ENCODE peak calls at places on chromosome 20, in ten cellular contexts. One of them, this sample, is unnamed.

GRCh38 chr20:22425344-22426295 is 158.8 kb downstream of the FOXA2 start:
- DNase-seq in colonic mucosa: no peak
- DNase-seq in tibial artery: no peak
- DNase-seq in AG04449: no peak
- DNase-seq in AG09319: no peak
- DNase-seq in heart right ventricle: no peak
- DNase-seq in cardiac muscle cell: no peak
- DNase-seq in esophagus squamous epithelium: no peak
- DNase-seq in CD8-positive, alpha-beta T cell: no peak
- DNase-seq in OCI-LY7: no peak
- DNase-seq in this sample: no peak

GRCh38 chr20:8095648-8096572 is 36.2 kb upstream of the PLCB1 start:
- DNase-seq in colonic mucosa: no peak
- DNase-seq in tibial artery: no peak
- DNase-seq in AG04449: no peak
- DNase-seq in AG09319: no peak
- DNase-seq in heart right ventricle: no peak
- DNase-seq in cardiac muscle cell: no peak
- DNase-seq in esophagus squamous epithelium: no peak
- DNase-seq in CD8-positive, alpha-beta T cell: no peak
- DNase-seq in OCI-LY7: no peak
- DNase-seq in this sample: no peak

GRCh38 chr20:3751664-3752385 is 15.7 kb downstream of the ADISSP start:
- DNase-seq in colonic mucosa: peak
- DNase-seq in tibial artery: no peak
- DNase-seq in AG04449: no peak
- DNase-seq in AG09319: no peak
- DNase-seq in heart right ventricle: peak
- DNase-seq in cardiac muscle cell: peak
- DNase-seq in esophagus squamous epithelium: no peak
- DNase-seq in CD8-positive, alpha-beta T cell: peak
- DNase-seq in OCI-LY7: no peak
- DNase-seq in this sample: no peak

GRCh38 chr20:62415354-62416111 is 8.4 kb upstream of the CABLES2 start:
- DNase-seq in colonic mucosa: no peak
- DNase-seq in tibial artery: no peak
- DNase-seq in AG04449: no peak
- DNase-seq in AG09319: no peak
- DNase-seq in heart right ventricle: no peak
- DNase-seq in cardiac muscle cell: no peak
- DNase-seq in esophagus squamous epithelium: no peak
- DNase-seq in CD8-positive, alpha-beta T cell: no peak
- DNase-seq in OCI-LY7: no peak
- DNase-seq in this sample: no peak

GRCh38 chr20:10487354-10488115 is 52.4 kb downstream of the SLX4IP start:
- DNase-seq in colonic mucosa: no peak
- DNase-seq in tibial artery: no peak
- DNase-seq in AG04449: no peak
- DNase-seq in AG09319: no peak
- DNase-seq in heart right ventricle: no peak
- DNase-seq in cardiac muscle cell: no peak
- DNase-seq in esophagus squamous epithelium: no peak
- DNase-seq in CD8-positive, alpha-beta T cell: no peak
- DNase-seq in OCI-LY7: no peak
- DNase-seq in this sample: no peak

GRCh38 chr20:58938541-58938940 is 42.5 kb upstream of the NELFCD start:
- DNase-seq in colonic mucosa: no peak
- DNase-seq in tibial artery: no peak
- DNase-seq in AG04449: no peak
- DNase-seq in AG09319: no peak
- DNase-seq in heart right ventricle: no peak
- DNase-seq in cardiac muscle cell: no peak
- DNase-seq in esophagus squamous epithelium: no peak
- DNase-seq in CD8-positive, alpha-beta T cell: no peak
- DNase-seq in OCI-LY7: no peak
- DNase-seq in this sample: no peak

GRCh38 chr20:8777866-8778265 is 291.0 kb upstream of the PLCB4 start:
- DNase-seq in colonic mucosa: no peak
- DNase-seq in tibial artery: no peak
- DNase-seq in AG04449: no peak
- DNase-seq in AG09319: no peak
- DNase-seq in heart right ventricle: no peak
- DNase-seq in cardiac muscle cell: no peak
- DNase-seq in esophagus squamous epithelium: no peak
- DNase-seq in CD8-positive, alpha-beta T cell: no peak
- DNase-seq in OCI-LY7: no peak
- DNase-seq in this sample: no peak

GRCh38 chr20:10972219-10972860 is 298.5 kb upstream of the JAG1 start:
- DNase-seq in colonic mucosa: no peak
- DNase-seq in tibial artery: no peak
- DNase-seq in AG04449: no peak
- DNase-seq in AG09319: no peak
- DNase-seq in heart right ventricle: no peak
- DNase-seq in cardiac muscle cell: no peak
- DNase-seq in esophagus squamous epithelium: no peak
- DNase-seq in CD8-positive, alpha-beta T cell: no peak
- DNase-seq in OCI-LY7: no peak
- DNase-seq in this sample: no peak

GRCh38 chr20:54067606-54068174 is 2.7 kb downstream of the BCAS1 start:
- DNase-seq in colonic mucosa: peak
- DNase-seq in tibial artery: no peak
- DNase-seq in AG04449: no peak
- DNase-seq in AG09319: no peak
- DNase-seq in heart right ventricle: no peak
- DNase-seq in cardiac muscle cell: peak
- DNase-seq in esophagus squamous epithelium: no peak
- DNase-seq in CD8-positive, alpha-beta T cell: no peak
- DNase-seq in OCI-LY7: no peak
- DNase-seq in this sample: peak

GRCh38 chr20:45363611-45364492 is 896 bp downstream of the SYS1 start:
- DNase-seq in colonic mucosa: peak
- DNase-seq in tibial artery: no peak
- DNase-seq in AG04449: no peak
- DNase-seq in AG09319: no peak
- DNase-seq in heart right ventricle: no peak
- DNase-seq in cardiac muscle cell: no peak
- DNase-seq in esophagus squamous epithelium: no peak
- DNase-seq in CD8-positive, alpha-beta T cell: no peak
- DNase-seq in OCI-LY7: peak
- DNase-seq in this sample: no peak

GRCh38 chr20:50136822-50137599 is 16.5 kb downstream of the PEDS1 start:
- DNase-seq in colonic mucosa: no peak
- DNase-seq in tibial artery: no peak
- DNase-seq in AG04449: no peak
- DNase-seq in AG09319: no peak
- DNase-seq in heart right ventricle: no peak
- DNase-seq in cardiac muscle cell: no peak
- DNase-seq in esophagus squamous epithelium: no peak
- DNase-seq in CD8-positive, alpha-beta T cell: no peak
- DNase-seq in OCI-LY7: no peak
- DNase-seq in this sample: no peak

GRCh38 chr20:40016359-40016758 is 672.7 kb downstream of the MAFB start:
- DNase-seq in colonic mucosa: no peak
- DNase-seq in tibial artery: no peak
- DNase-seq in AG04449: no peak
- DNase-seq in AG09319: no peak
- DNase-seq in heart right ventricle: no peak
- DNase-seq in cardiac muscle cell: no peak
- DNase-seq in esophagus squamous epithelium: no peak
- DNase-seq in CD8-positive, alpha-beta T cell: no peak
- DNase-seq in OCI-LY7: no peak
- DNase-seq in this sample: no peak

GRCh38 chr20:62066983-62067433 is 1.3 kb upstream of the TAF4 start:
- DNase-seq in colonic mucosa: peak
- DNase-seq in tibial artery: no peak
- DNase-seq in AG04449: no peak
- DNase-seq in AG09319: no peak
- DNase-seq in heart right ventricle: no peak
- DNase-seq in cardiac muscle cell: peak
- DNase-seq in esophagus squamous epithelium: no peak
- DNase-seq in CD8-positive, alpha-beta T cell: peak
- DNase-seq in OCI-LY7: peak
- DNase-seq in this sample: no peak

GRCh38 chr20:10919549-10920140 is 245.8 kb upstream of the JAG1 start:
- DNase-seq in colonic mucosa: no peak
- DNase-seq in tibial artery: no peak
- DNase-seq in AG04449: no peak
- DNase-seq in AG09319: no peak
- DNase-seq in heart right ventricle: peak
- DNase-seq in cardiac muscle cell: no peak
- DNase-seq in esophagus squamous epithelium: no peak
- DNase-seq in CD8-positive, alpha-beta T cell: no peak
- DNase-seq in OCI-LY7: no peak
- DNase-seq in this sample: no peak

GRCh38 chr20:12171927-12172581 is 254.4 kb downstream of the BTBD3 start:
- DNase-seq in colonic mucosa: no peak
- DNase-seq in tibial artery: no peak
- DNase-seq in AG04449: peak
- DNase-seq in AG09319: peak
- DNase-seq in heart right ventricle: no peak
- DNase-seq in cardiac muscle cell: peak
- DNase-seq in esophagus squamous epithelium: no peak
- DNase-seq in CD8-positive, alpha-beta T cell: no peak
- DNase-seq in OCI-LY7: no peak
- DNase-seq in this sample: no peak

GRCh38 chr20:19073584-19074198 is 138.8 kb upstream of the SLC24A3 start:
- DNase-seq in colonic mucosa: no peak
- DNase-seq in tibial artery: no peak
- DNase-seq in AG04449: no peak
- DNase-seq in AG09319: no peak
- DNase-seq in heart right ventricle: no peak
- DNase-seq in cardiac muscle cell: peak
- DNase-seq in esophagus squamous epithelium: no peak
- DNase-seq in CD8-positive, alpha-beta T cell: no peak
- DNase-seq in OCI-LY7: peak
- DNase-seq in this sample: no peak
- TF ChIP-seq CTCF in colonic mucosa: peak
- TF ChIP-seq CTCF in tibial artery: no peak
- TF ChIP-seq CTCF in AG04449: no peak
- TF ChIP-seq CTCF in AG09319: peak
- TF ChIP-seq CTCF in heart right ventricle: peak
- TF ChIP-seq CTCF in cardiac muscle cell: no peak
- TF ChIP-seq CTCF in esophagus squamous epithelium: no peak
- TF ChIP-seq CTCF in CD8-positive, alpha-beta T cell: no peak
- TF ChIP-seq CTCF in OCI-LY7: peak
- TF ChIP-seq CTCF in this sample: peak

GRCh38 chr20:13788167-13788834 is 3.5 kb downstream of the NDUFAF5 start:
- DNase-seq in colonic mucosa: peak
- DNase-seq in tibial artery: no peak
- DNase-seq in AG04449: no peak
- DNase-seq in AG09319: no peak
- DNase-seq in heart right ventricle: no peak
- DNase-seq in cardiac muscle cell: peak
- DNase-seq in esophagus squamous epithelium: no peak
- DNase-seq in CD8-positive, alpha-beta T cell: peak
- DNase-seq in OCI-LY7: peak
- DNase-seq in this sample: no peak
- TF ChIP-seq CTCF in colonic mucosa: peak
- TF ChIP-seq CTCF in tibial artery: peak
- TF ChIP-seq CTCF in AG04449: peak
- TF ChIP-seq CTCF in AG09319: peak
- TF ChIP-seq CTCF in heart right ventricle: peak
- TF ChIP-seq CTCF in cardiac muscle cell: peak
- TF ChIP-seq CTCF in esophagus squamous epithelium: peak
- TF ChIP-seq CTCF in CD8-positive, alpha-beta T cell: peak
- TF ChIP-seq CTCF in OCI-LY7: peak
- TF ChIP-seq CTCF in this sample: peak

GRCh38 chr20:49119972-49120371 is 68.2 kb downstream of the STAU1 start:
- DNase-seq in colonic mucosa: no peak
- DNase-seq in tibial artery: no peak
- DNase-seq in AG04449: no peak
- DNase-seq in AG09319: no peak
- DNase-seq in heart right ventricle: no peak
- DNase-seq in cardiac muscle cell: no peak
- DNase-seq in esophagus squamous epithelium: no peak
- DNase-seq in CD8-positive, alpha-beta T cell: no peak
- DNase-seq in OCI-LY7: no peak
- DNase-seq in this sample: no peak

GRCh38 chr20:49110767-49111694 is 64.9 kb downstream of the CSE1L start:
- DNase-seq in colonic mucosa: no peak
- DNase-seq in tibial artery: no peak
- DNase-seq in AG04449: no peak
- DNase-seq in AG09319: no peak
- DNase-seq in heart right ventricle: no peak
- DNase-seq in cardiac muscle cell: no peak
- DNase-seq in esophagus squamous epithelium: no peak
- DNase-seq in CD8-positive, alpha-beta T cell: no peak
- DNase-seq in OCI-LY7: no peak
- DNase-seq in this sample: no peak

GRCh38 chr20:49112596-49113274 is 66.6 kb downstream of the CSE1L start:
- DNase-seq in colonic mucosa: no peak
- DNase-seq in tibial artery: no peak
- DNase-seq in AG04449: no peak
- DNase-seq in AG09319: no peak
- DNase-seq in heart right ventricle: no peak
- DNase-seq in cardiac muscle cell: no peak
- DNase-seq in esophagus squamous epithelium: no peak
- DNase-seq in CD8-positive, alpha-beta T cell: no peak
- DNase-seq in OCI-LY7: no peak
- DNase-seq in this sample: no peak

GRCh38 chr20:49118307-49118706 is 69.8 kb downstream of the STAU1 start:
- DNase-seq in colonic mucosa: no peak
- DNase-seq in tibial artery: no peak
- DNase-seq in AG04449: no peak
- DNase-seq in AG09319: no peak
- DNase-seq in heart right ventricle: no peak
- DNase-seq in cardiac muscle cell: no peak
- DNase-seq in esophagus squamous epithelium: no peak
- DNase-seq in CD8-positive, alpha-beta T cell: no peak
- DNase-seq in OCI-LY7: no peak
- DNase-seq in this sample: no peak

DNA sequence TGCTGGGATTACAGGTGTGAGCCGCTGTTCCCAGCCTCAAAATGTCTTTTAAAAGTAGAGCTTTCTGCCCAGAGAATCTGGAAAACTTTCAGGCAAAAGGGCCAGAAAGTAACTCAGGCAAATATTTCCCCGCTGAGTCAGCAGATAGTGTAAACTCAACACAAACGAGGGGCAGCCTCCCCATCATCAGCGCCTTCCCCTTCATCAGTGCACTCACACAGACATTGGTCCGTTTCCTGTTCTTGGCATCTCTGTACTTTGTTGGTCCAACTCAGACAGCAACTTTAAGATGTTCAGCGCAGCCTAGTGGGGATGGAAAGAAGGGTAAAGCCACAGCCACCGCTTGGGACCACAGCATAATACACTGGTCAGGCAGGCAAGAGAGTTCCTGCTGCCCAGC is 69.5 kb downstream of the CSE1L start:
- DNase-seq in colonic mucosa: no peak
- DNase-seq in tibial artery: no peak
- DNase-seq in AG04449: no peak
- DNase-seq in AG09319: peak
- DNase-seq in heart right ventricle: no peak
- DNase-seq in cardiac muscle cell: no peak
- DNase-seq in esophagus squamous epithelium: no peak
- DNase-seq in CD8-positive, alpha-beta T cell: no peak
- DNase-seq in OCI-LY7: no peak
- DNase-seq in this sample: no peak
- TF ChIP-seq CTCF in colonic mucosa: no peak
- TF ChIP-seq CTCF in tibial artery: no peak
- TF ChIP-seq CTCF in AG04449: no peak
- TF ChIP-seq CTCF in AG09319: peak
- TF ChIP-seq CTCF in heart right ventricle: no peak
- TF ChIP-seq CTCF in cardiac muscle cell: no peak
- TF ChIP-seq CTCF in esophagus squamous epithelium: no peak
- TF ChIP-seq CTCF in CD8-positive, alpha-beta T cell: no peak
- TF ChIP-seq CTCF in OCI-LY7: no peak
- TF ChIP-seq CTCF in this sample: no peak

GRCh38 chr20:17287503-17287902 is 60.7 kb downstream of the PCSK2 start:
- DNase-seq in colonic mucosa: no peak
- DNase-seq in tibial artery: no peak
- DNase-seq in AG04449: no peak
- DNase-seq in AG09319: no peak
- DNase-seq in heart right ventricle: no peak
- DNase-seq in cardiac muscle cell: no peak
- DNase-seq in esophagus squamous epithelium: no peak
- DNase-seq in CD8-positive, alpha-beta T cell: no peak
- DNase-seq in OCI-LY7: no peak
- DNase-seq in this sample: no peak
- TF ChIP-seq CTCF in colonic mucosa: no peak
- TF ChIP-seq CTCF in tibial artery: no peak
- TF ChIP-seq CTCF in AG04449: no peak
- TF ChIP-seq CTCF in AG09319: no peak
- TF ChIP-seq CTCF in heart right ventricle: no peak
- TF ChIP-seq CTCF in cardiac muscle cell: no peak
- TF ChIP-seq CTCF in esophagus squamous epithelium: no peak
- TF ChIP-seq CTCF in CD8-positive, alpha-beta T cell: no peak
- TF ChIP-seq CTCF in OCI-LY7: peak
- TF ChIP-seq CTCF in this sample: peak